ENCODE peak calls at places on chromosomes 11 and 22, in five cellular contexts. One of them, this sample, is unnamed. For H3K9me3, the result is how much of the 10 kb centered on the place peaks cover.

GRCh38 chr22:42172385-42173172 is 42.0 kb upstream of the CYP2D6 start:
- DNase-seq in H9: no peak
- DNase-seq in heart right ventricle: no peak
- DNase-seq in AG04450: no peak
- DNase-seq in left lung: no peak
- DNase-seq in this sample: no peak

GRCh38 chr11:30196400-30197206 is 34.2 kb upstream of the FSHB start:
- DNase-seq in H9: peak
- DNase-seq in heart right ventricle: peak
- DNase-seq in AG04450: no peak
- DNase-seq in left lung: peak
- DNase-seq in this sample: peak

GRCh38 chr11:123145220-123145619 is 49.8 kb downstream of the CLMP start:
- DNase-seq in H9: no peak
- DNase-seq in heart right ventricle: no peak
- DNase-seq in AG04450: no peak
- DNase-seq in left lung: peak
- DNase-seq in this sample: no peak

GRCh38 chr11:18229501-18229900 is 7.1 kb downstream of the SAA4 start:
- DNase-seq in H9: no peak
- DNase-seq in heart right ventricle: no peak
- DNase-seq in AG04450: no peak
- DNase-seq in left lung: no peak
- DNase-seq in this sample: no peak

GRCh38 chr11:88307749-88308425 is 29.6 kb downstream of the CTSC start:
- DNase-seq in H9: peak
- DNase-seq in heart right ventricle: no peak
- DNase-seq in AG04450: no peak
- DNase-seq in left lung: no peak
- DNase-seq in this sample: no peak

GRCh38 chr11:76067099-76067498 is 139.2 kb downstream of the WNT11 start:
- DNase-seq in H9: no peak
- DNase-seq in heart right ventricle: no peak
- DNase-seq in AG04450: no peak
- DNase-seq in left lung: no peak
- DNase-seq in this sample: no peak

GRCh38 chr11:122852071-122852831 is 14.0 kb downstream of the CRTAM start:
- DNase-seq in H9: no peak
- DNase-seq in heart right ventricle: no peak
- DNase-seq in AG04450: no peak
- DNase-seq in left lung: no peak
- DNase-seq in this sample: no peak

GRCh38 chr11:12195773-12196172 is 85.4 kb downstream of the MICAL2 start:
- DNase-seq in H9: no peak
- DNase-seq in heart right ventricle: no peak
- DNase-seq in AG04450: no peak
- DNase-seq in left lung: no peak
- DNase-seq in this sample: no peak

GRCh38 chr11:86596861-86597632 is 75.4 kb downstream of the ME3 start:
- DNase-seq in H9: no peak
- DNase-seq in heart right ventricle: peak
- DNase-seq in AG04450: no peak
- DNase-seq in left lung: no peak
- DNase-seq in this sample: peak

GRCh38 chr11:78132475-78132874 is 7.0 kb downstream of the ALG8 start:
- DNase-seq in H9: no peak
- DNase-seq in heart right ventricle: no peak
- DNase-seq in AG04450: no peak
- DNase-seq in left lung: no peak
- DNase-seq in this sample: no peak

GRCh38 chr11:34790620-34791019 is 125.6 kb downstream of the APIP start:
- DNase-seq in H9: no peak
- DNase-seq in heart right ventricle: no peak
- DNase-seq in AG04450: no peak
- DNase-seq in left lung: no peak
- DNase-seq in this sample: no peak

GRCh38 chr11:103651341-103651998 is 385.0 kb upstream of the DDI1 start:
- DNase-seq in H9: no peak
- DNase-seq in heart right ventricle: no peak
- DNase-seq in AG04450: no peak
- DNase-seq in left lung: no peak
- DNase-seq in this sample: no peak

GRCh38 chr11:103650330-103650729 is 386.1 kb upstream of the DDI1 start:
- DNase-seq in H9: no peak
- DNase-seq in heart right ventricle: no peak
- DNase-seq in AG04450: no peak
- DNase-seq in left lung: no peak
- DNase-seq in this sample: no peak

GRCh38 chr11:103649401-103649895 is 387.0 kb upstream of the DDI1 start:
- DNase-seq in H9: no peak
- DNase-seq in heart right ventricle: no peak
- DNase-seq in AG04450: no peak
- DNase-seq in left lung: no peak
- DNase-seq in this sample: no peak

GRCh38 chr11:103648670-103649400 is 387.6 kb upstream of the DDI1 start:
- DNase-seq in H9: no peak
- DNase-seq in heart right ventricle: no peak
- DNase-seq in AG04450: no peak
- DNase-seq in left lung: no peak
- DNase-seq in this sample: no peak

GRCh38 chr11:103652013-103652412 is 384.4 kb upstream of the DDI1 start:
- DNase-seq in H9: no peak
- DNase-seq in heart right ventricle: no peak
- DNase-seq in AG04450: no peak
- DNase-seq in left lung: no peak
- DNase-seq in this sample: no peak
- H3K9me3 ChIP-seq in H9: under half
- H3K9me3 ChIP-seq in heart right ventricle: under half
- H3K9me3 ChIP-seq in AG04450: under half
- H3K9me3 ChIP-seq in left lung: under half
- H3K9me3 ChIP-seq in this sample: under half

DNA sequence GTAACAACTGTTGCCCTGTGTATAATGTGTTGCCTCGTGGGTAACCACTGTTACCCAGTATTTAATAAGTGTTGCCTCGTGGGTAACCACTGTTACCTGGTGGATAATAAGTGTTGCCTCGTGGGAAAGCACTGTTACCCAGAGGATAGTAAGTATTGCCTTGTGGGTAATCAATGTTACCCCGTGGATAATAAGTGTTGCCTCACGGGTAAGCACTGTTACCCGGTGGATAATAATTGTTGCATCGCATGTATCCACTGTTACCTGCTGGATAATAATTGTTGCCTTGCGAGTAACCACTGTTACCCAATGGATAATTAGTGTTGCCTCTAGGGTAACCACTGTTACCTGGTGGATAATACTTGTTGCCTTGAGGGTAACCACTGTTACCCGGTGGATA is 17.1 kb upstream of the NXPE4 start:
- DNase-seq in H9: no peak
- DNase-seq in heart right ventricle: no peak
- DNase-seq in AG04450: no peak
- DNase-seq in left lung: no peak
- DNase-seq in this sample: no peak
- H3K9me3 ChIP-seq in H9: under half
- H3K9me3 ChIP-seq in heart right ventricle: under half
- H3K9me3 ChIP-seq in AG04450: under half
- H3K9me3 ChIP-seq in left lung: under half
- H3K9me3 ChIP-seq in this sample: under half

GRCh38 chr11:58707767-58708166 is 24.0 kb downstream of the GLYAT start:
- DNase-seq in H9: no peak
- DNase-seq in heart right ventricle: no peak
- DNase-seq in AG04450: no peak
- DNase-seq in left lung: no peak
- DNase-seq in this sample: no peak
- H3K9me3 ChIP-seq in H9: half or more
- H3K9me3 ChIP-seq in heart right ventricle: under half
- H3K9me3 ChIP-seq in AG04450: under half
- H3K9me3 ChIP-seq in left lung: under half
- H3K9me3 ChIP-seq in this sample: under half

GRCh38 chr22:47294222-47294532 is 531.7 kb downstream of the TBC1D22A start:
- DNase-seq in H9: no peak
- DNase-seq in heart right ventricle: no peak
- DNase-seq in AG04450: no peak
- DNase-seq in left lung: no peak
- DNase-seq in this sample: no peak

GRCh38 chr22:47293368-47294221 is 531.1 kb downstream of the TBC1D22A start:
- DNase-seq in H9: no peak
- DNase-seq in heart right ventricle: no peak
- DNase-seq in AG04450: no peak
- DNase-seq in left lung: no peak
- DNase-seq in this sample: no peak

GRCh38 chr22:47290706-47291430 is 528.4 kb downstream of the TBC1D22A start:
- DNase-seq in H9: peak
- DNase-seq in heart right ventricle: no peak
- DNase-seq in AG04450: no peak
- DNase-seq in left lung: peak
- DNase-seq in this sample: peak

GRCh38 chr22:47292546-47293320 is 530.3 kb downstream of the TBC1D22A start:
- DNase-seq in H9: no peak
- DNase-seq in heart right ventricle: no peak
- DNase-seq in AG04450: no peak
- DNase-seq in left lung: no peak
- DNase-seq in this sample: no peak

GRCh38 chr22:47291565-47292495 is 529.4 kb downstream of the TBC1D22A start:
- DNase-seq in H9: peak
- DNase-seq in heart right ventricle: no peak
- DNase-seq in AG04450: no peak
- DNase-seq in left lung: peak
- DNase-seq in this sample: peak
- H3K9me3 ChIP-seq in H9: half or more
- H3K9me3 ChIP-seq in heart right ventricle: under half
- H3K9me3 ChIP-seq in AG04450: under half
- H3K9me3 ChIP-seq in left lung: under half
- H3K9me3 ChIP-seq in this sample: under half

GRCh38 chr11:58691675-58692074 is 40.1 kb downstream of the GLYAT start:
- DNase-seq in H9: no peak
- DNase-seq in heart right ventricle: no peak
- DNase-seq in AG04450: no peak
- DNase-seq in left lung: no peak
- DNase-seq in this sample: no peak

GRCh38 chr11:58685973-58686720 is 45.6 kb downstream of the GLYAT start:
- DNase-seq in H9: no peak
- DNase-seq in heart right ventricle: no peak
- DNase-seq in AG04450: no peak
- DNase-seq in left lung: no peak
- DNase-seq in this sample: no peak

GRCh38 chr11:58688779-58689503 is 42.8 kb downstream of the GLYAT start:
- DNase-seq in H9: no peak
- DNase-seq in heart right ventricle: no peak
- DNase-seq in AG04450: no peak
- DNase-seq in left lung: no peak
- DNase-seq in this sample: no peak
- H3K9me3 ChIP-seq in H9: under half
- H3K9me3 ChIP-seq in heart right ventricle: under half
- H3K9me3 ChIP-seq in AG04450: under half
- H3K9me3 ChIP-seq in left lung: under half
- H3K9me3 ChIP-seq in this sample: under half